ENCODE peak calls at places on chromosome 22, in six cellular contexts. One of them, this sample, is unnamed.

GRCh38 chr22:36405671-36406070 is 17.9 kb upstream of the MYH9 start:
- DNase-seq in mucosa of gallbladder: no peak
- DNase-seq in mucosa of descending colon: no peak
- DNase-seq in Ammon's horn: no peak
- DNase-seq in HEK293T: no peak
- DNase-seq in KBM-7: peak; percentile 96
- DNase-seq in this sample: no peak

GRCh38 chr22:49271831-49272230 is 555.8 kb downstream of the BRD1 start:
- DNase-seq in mucosa of gallbladder: no peak
- DNase-seq in KBM-7: no peak
- DNase-seq in HEK293T: no peak
- DNase-seq in Ammon's horn: no peak
- DNase-seq in mucosa of descending colon: no peak
- DNase-seq in this sample: no peak

GRCh38 chr22:32202539-32203180 is 2.2 kb downstream of the RFPL2 start:
- DNase-seq in KBM-7: peak; percentile 50
- DNase-seq in mucosa of gallbladder: peak; percentile 65
- DNase-seq in HEK293T: peak; percentile 64
- DNase-seq in Ammon's horn: peak; percentile 39
- DNase-seq in mucosa of descending colon: peak; percentile 74
- DNase-seq in this sample: peak; percentile 48

GRCh38 chr22:37733625-37734401 is 37.0 kb downstream of the TRIOBP start:
- DNase-seq in Ammon's horn: no peak
- DNase-seq in mucosa of descending colon: peak; percentile 74
- DNase-seq in mucosa of gallbladder: no peak
- DNase-seq in KBM-7: no peak
- DNase-seq in HEK293T: no peak
- DNase-seq in this sample: no peak

GRCh38 chr22:37746366-37747089 is 49.7 kb downstream of the TRIOBP start:
- DNase-seq in mucosa of gallbladder: no peak
- DNase-seq in Ammon's horn: no peak
- DNase-seq in mucosa of descending colon: peak; percentile 69
- DNase-seq in KBM-7: no peak
- DNase-seq in HEK293T: peak; percentile 38
- DNase-seq in this sample: no peak

GRCh38 chr22:23108324-23109078 is 33.3 kb downstream of the RSPH14 start:
- DNase-seq in KBM-7: no peak
- DNase-seq in mucosa of descending colon: no peak
- DNase-seq in HEK293T: no peak
- DNase-seq in Ammon's horn: no peak
- DNase-seq in mucosa of gallbladder: no peak
- DNase-seq in this sample: no peak

GRCh38 chr22:36330655-36331305 is 57.0 kb downstream of the MYH9 start:
- DNase-seq in mucosa of descending colon: no peak
- DNase-seq in KBM-7: peak; percentile 67
- DNase-seq in HEK293T: no peak
- DNase-seq in Ammon's horn: no peak
- DNase-seq in mucosa of gallbladder: no peak
- DNase-seq in this sample: no peak

GRCh38 chr22:40721266-40721665 is 42.0 kb downstream of the MCHR1 start:
- DNase-seq in mucosa of descending colon: no peak
- DNase-seq in Ammon's horn: peak; percentile 31
- DNase-seq in mucosa of gallbladder: no peak
- DNase-seq in KBM-7: peak; percentile 33
- DNase-seq in HEK293T: peak; percentile 35
- DNase-seq in this sample: no peak

GRCh38 chr22:38454361-38455062 is 487 bp downstream of the KCNJ4 start:
- DNase-seq in mucosa of gallbladder: no peak
- DNase-seq in mucosa of descending colon: no peak
- DNase-seq in Ammon's horn: no peak
- DNase-seq in HEK293T: no peak
- DNase-seq in KBM-7: peak; percentile 36
- DNase-seq in this sample: no peak

GRCh38 chr22:17910561-17911311 is 113.6 kb downstream of the MICAL3 start:
- DNase-seq in mucosa of descending colon: no peak
- DNase-seq in Ammon's horn: peak; percentile 92
- DNase-seq in HEK293T: peak; percentile 61
- DNase-seq in mucosa of gallbladder: peak; percentile 57
- DNase-seq in KBM-7: no peak
- DNase-seq in this sample: peak; percentile 90

GRCh38 chr22:46025973-46026906 is 49.3 kb upstream of the WNT7B start:
- DNase-seq in Ammon's horn: no peak
- DNase-seq in HEK293T: no peak
- DNase-seq in mucosa of descending colon: peak; percentile 25
- DNase-seq in mucosa of gallbladder: no peak
- DNase-seq in KBM-7: no peak
- DNase-seq in this sample: no peak

GRCh38 chr22:22042599-22043295 is 60.2 kb upstream of the TOP3B start:
- DNase-seq in HEK293T: no peak
- DNase-seq in KBM-7: no peak
- DNase-seq in mucosa of descending colon: no peak
- DNase-seq in Ammon's horn: no peak
- DNase-seq in mucosa of gallbladder: no peak
- DNase-seq in this sample: no peak

GRCh38 chr22:40450651-40451050 is 80.3 kb downstream of the SGSM3 start:
- DNase-seq in mucosa of gallbladder: no peak
- DNase-seq in mucosa of descending colon: no peak
- DNase-seq in KBM-7: no peak
- DNase-seq in HEK293T: no peak
- DNase-seq in Ammon's horn: no peak
- DNase-seq in this sample: no peak